ENCODE peak calls at places on chromosomes 7 and 10, in six cellular contexts. X, J, E, Y, V and B are unnamed samples.

GRCh38 chr10:113720386-113720785 is 31.1 kb upstream of the PLEKHS1 start:
- DNase-seq in X (no peak), J (no peak), E (no peak), Y (no peak), V (peak), B (no peak)

GRCh38 chr7:17660116-17660515 is 280.2 kb downstream of the SNX13 start:
- DNase-seq in X (no peak), J (no peak), E (no peak), Y (no peak), V (no peak), B (no peak)

GRCh38 chr10:89153086-89153485 is 54.0 kb downstream of the CH25H start:
- DNase-seq in X (no peak), J (no peak), E (no peak), Y (no peak), V (no peak), B (no peak)

GRCh38 chr10:80542053-80542452 is 4.4 kb downstream of the SH2D4B start:
- DNase-seq in X (no peak), J (no peak), E (peak), Y (no peak), V (peak), B (no peak)

GRCh38 chr7:113918946-113919345 is at the start of gene PPP1R3A:
- DNase-seq in X (no peak), J (no peak), E (no peak), Y (no peak), V (no peak), B (no peak)

GRCh38 chr10:103616705-103617361 is 123.3 kb downstream of the NEURL1 start:
- DNase-seq in X (no peak), J (no peak), E (no peak), Y (no peak), V (no peak), B (no peak)

GRCh38 chr10:118873080-118873737 is 118.4 kb upstream of the CACUL1 start:
- DNase-seq in X (no peak), J (no peak), E (no peak), Y (no peak), V (no peak), B (no peak)

GRCh38 chr7:121167971-121168370 is 160.8 kb upstream of the WNT16 start:
- DNase-seq in X (no peak), J (no peak), E (no peak), Y (no peak), V (no peak), B (no peak)

GRCh38 chr7:114825423-114825951 is 96.4 kb upstream of the MDFIC start:
- DNase-seq in X (no peak), J (no peak), E (peak), Y (no peak), V (no peak), B (no peak)

GRCh38 chr7:155211761-155212160 is 85.9 kb upstream of the INSIG1 start:
- DNase-seq in X (no peak), J (no peak), E (no peak), Y (no peak), V (no peak), B (no peak)

GRCh38 chr10:110456046-110456445 is 41.7 kb upstream of the DUSP5 start:
- DNase-seq in X (no peak), J (no peak), E (no peak), Y (no peak), V (no peak), B (no peak)

GRCh38 chr7:18978108-18978495 is 139.3 kb downstream of the TWIST1 start:
- DNase-seq in X (no peak), J (no peak), E (no peak), Y (no peak), V (no peak), B (no peak)

GRCh38 chr10:133072776-133073390 is 14.8 kb upstream of the ADGRA1 start:
- DNase-seq in X (no peak), J (no peak), E (no peak), Y (no peak), V (no peak), B (no peak)

GRCh38 chr10:77074104-77074638 is 563.4 kb downstream of the KCNMA1 start:
- DNase-seq in X (no peak), J (no peak), E (no peak), Y (no peak), V (no peak), B (no peak)

GRCh38 chr10:77073066-77073960 is 564.3 kb downstream of the KCNMA1 start:
- DNase-seq in X (no peak), J (no peak), E (no peak), Y (no peak), V (no peak), B (no peak)

GRCh38 chr10:77069020-77069419 is 568.6 kb downstream of the KCNMA1 start:
- DNase-seq in X (no peak), J (no peak), E (no peak), Y (no peak), V (no peak), B (no peak)

GRCh38 chr10:77070317-77070716 is 567.3 kb downstream of the KCNMA1 start:
- DNase-seq in X (no peak), J (no peak), E (no peak), Y (no peak), V (no peak), B (no peak)

GRCh38 chr10:77070892-77071595 is 566.6 kb downstream of the KCNMA1 start:
- DNase-seq in X (no peak), J (no peak), E (no peak), Y (no peak), V (no peak), B (no peak)
- TF ChIP-seq TAF1 in X (no peak), J (no peak), E (no peak), Y (no peak), V (no peak), B (no peak)

GRCh38 chr7:100544949-100545635 is 6.1 kb downstream of the AGFG2 start:
- DNase-seq in X (no peak), J (no peak), E (no peak), Y (no peak), V (peak), B (no peak)
- TF ChIP-seq POLR2A in X (peak), J (no peak), E (no peak), Y (no peak), V (peak), B (peak)

DNA sequence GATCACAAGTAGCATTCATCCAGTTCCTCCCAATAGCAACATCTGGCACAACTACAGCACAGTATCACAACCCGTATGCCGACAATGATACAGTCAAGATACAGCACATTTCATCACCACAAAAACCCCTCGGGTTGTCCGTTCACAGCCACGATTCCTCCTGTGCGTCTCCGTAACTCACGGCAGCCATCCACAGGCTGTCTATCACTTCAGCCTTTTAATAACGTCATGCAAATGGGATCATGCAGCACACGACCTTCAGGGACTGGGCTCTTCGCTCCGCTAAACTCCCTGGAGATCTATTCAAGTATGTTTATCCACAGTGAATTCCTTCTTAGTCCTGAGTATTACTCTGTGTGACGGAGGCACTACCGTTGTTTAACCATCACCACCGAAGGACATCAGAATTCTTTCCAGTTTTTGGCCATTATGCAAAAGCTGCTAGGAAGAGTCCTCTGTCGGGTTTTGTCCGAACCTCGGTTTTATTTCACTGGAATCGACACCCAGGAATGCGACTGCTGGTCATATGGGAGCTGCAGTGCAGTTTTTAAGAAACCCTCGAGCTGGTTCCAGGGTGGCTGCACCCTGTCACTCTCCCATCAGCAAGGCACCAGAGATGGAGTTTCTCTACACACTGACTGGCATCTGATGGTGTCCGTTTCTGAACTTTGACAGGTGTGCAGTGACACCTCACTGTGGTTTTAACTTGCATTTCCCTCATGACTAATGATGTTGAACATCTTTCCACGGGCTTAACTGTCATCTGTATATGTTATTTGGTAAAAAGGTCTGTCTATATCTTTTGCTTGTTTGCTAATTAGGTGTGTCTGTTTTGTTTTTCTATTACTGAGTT is 193.6 kb downstream of the MAD1L1 start:
- DNase-seq in X (no peak), J (no peak), E (no peak), Y (no peak), V (no peak), B (no peak)
- TF ChIP-seq TAF1 in X (no peak), J (no peak), E (no peak), Y (no peak), V (no peak), B (no peak)

DNA sequence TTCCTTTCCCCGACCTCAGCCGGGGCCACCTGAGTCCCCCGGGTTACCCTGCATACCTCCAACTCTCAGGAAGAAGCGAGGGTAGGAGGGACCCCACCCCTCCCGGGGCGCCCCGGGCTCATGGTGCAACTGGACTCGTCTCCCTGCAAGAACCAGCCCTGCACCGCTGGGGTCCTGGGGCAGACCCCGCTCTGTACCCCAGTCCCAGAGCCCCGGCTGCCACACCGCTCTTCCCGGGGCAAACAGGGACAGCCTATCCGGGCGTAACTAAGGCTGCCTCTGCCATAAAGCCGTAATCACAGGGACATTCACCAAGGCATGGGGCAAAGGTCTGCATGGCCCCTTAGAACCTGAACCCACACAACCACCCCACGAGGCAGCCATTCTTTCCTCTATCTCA is 6.7 kb upstream of the MAFK start:
- DNase-seq in X (no peak), J (no peak), E (no peak), Y (no peak), V (no peak), B (no peak)
- TF ChIP-seq POLR2A in X (no peak), J (no peak), E (no peak), Y (no peak), V (no peak), B (no peak)

DNA sequence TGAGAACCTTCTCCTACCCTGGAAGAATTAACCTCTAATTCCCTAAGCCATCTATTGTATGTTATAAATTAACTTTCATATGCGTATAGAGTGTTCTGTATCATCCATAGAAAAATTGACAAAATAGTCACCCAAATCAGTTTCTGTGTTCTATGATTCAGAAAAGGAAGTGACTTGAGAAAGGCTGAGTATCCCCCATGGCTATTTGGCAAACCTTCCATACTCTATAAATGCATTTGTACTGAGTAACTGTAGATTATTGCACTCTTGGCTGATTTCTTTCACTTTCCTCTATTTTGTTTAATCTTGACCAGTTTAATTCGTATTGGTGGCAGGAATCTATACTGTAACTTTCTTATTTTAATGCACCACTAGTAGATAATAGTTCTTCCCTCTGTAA is 182.2 kb downstream of the HTR7 start:
- DNase-seq in X (no peak), J (no peak), E (no peak), Y (no peak), V (no peak), B (no peak)
- TF ChIP-seq TAF1 in X (no peak), J (no peak), E (no peak), Y (no peak), V (no peak), B (no peak)

GRCh38 chr7:76303057-76303828 is 770 bp downstream of the HSPB1 start:
- DNase-seq in X (peak), J (peak), E (peak), Y (peak), V (peak), B (peak)
- TF ChIP-seq POLR2A in X (no peak), J (no peak), E (peak), Y (peak), V (peak), B (no peak)

DNA sequence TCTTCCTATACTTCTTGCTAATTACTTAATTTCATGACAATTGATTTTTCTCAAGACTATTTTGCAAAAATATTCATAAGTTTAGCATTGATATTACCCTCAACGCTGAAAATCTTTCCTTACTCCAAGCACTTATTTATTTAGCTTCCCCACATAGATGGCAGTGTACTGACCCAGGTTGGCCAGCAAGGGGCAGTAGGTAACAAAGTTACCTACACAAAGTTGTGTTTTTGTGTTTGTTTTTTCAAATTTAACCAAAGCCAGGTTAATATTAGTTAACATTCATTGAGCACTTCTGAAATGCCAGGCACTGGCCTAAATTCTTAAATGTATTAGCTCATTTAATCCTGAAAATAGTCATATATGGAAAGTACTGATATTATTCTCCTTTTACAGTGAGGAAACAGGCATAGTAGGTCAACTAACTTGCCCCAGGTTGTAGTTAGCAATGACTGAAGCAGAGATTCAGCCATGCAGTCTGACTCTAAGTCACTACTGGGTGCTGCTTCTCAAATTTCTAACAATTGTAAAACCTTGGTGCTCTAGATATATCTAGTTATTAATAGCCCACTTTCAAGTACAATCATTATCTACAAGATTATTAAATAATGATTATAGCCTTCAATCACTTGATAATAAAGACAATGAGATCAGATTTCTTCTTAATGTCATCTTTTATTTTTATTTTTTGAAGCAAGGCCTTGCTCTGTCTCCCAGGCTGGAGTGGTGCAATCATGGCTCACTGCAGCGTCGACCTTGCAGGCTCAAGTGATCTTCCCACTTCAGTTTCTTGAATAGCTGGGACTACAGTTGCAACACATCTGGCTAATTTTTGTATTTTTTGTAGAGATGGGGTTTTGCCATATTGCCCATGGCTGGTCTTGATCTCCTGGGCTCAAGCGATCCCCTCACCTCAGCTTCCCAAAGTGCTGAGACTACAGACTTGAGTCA is 5.8 kb upstream of the GGCT start:
- DNase-seq in X (no peak), J (no peak), E (no peak), Y (peak), V (peak), B (no peak)
- TF ChIP-seq TAF1 in X (no peak), J (no peak), E (no peak), Y (no peak), V (no peak), B (no peak)